ENCODE peak calls at places on chromosomes 16 and 17, in ten cellular contexts. H is hepatocyte, G is right lobe of liver, U is AG04449, Y is dorsolateral prefrontal cortex, J is psoas muscle, O is fibroblast of the aortic adventitia, T is fibroblast of villous mesenchyme, A is pancreas, I is keratinocyte. Q is an unnamed sample.

GRCh38 chr16:30659507-30660423 is 1.5 kb downstream of the FBRS start:
- DNase-seq in H (no peak), G (peak; percentile 62), U (no peak), Y (no peak), J (peak; percentile 75), O (no peak), T (no peak), A (peak; percentile 51), I (no peak), Q (no peak)

GRCh38 chr16:81350306-81350615 is 35.5 kb downstream of the GAN start:
- DNase-seq in H (no peak), G (no peak), U (no peak), Y (no peak), J (no peak), O (peak; percentile 13), T (peak; percentile 28), A (no peak), I (no peak), Q (no peak)

GRCh38 chr17:44502598-44503079 is 567 bp downstream of the GPATCH8 start:
- DNase-seq in H (peak; percentile 34), G (no peak), U (no peak), Y (no peak), J (no peak), O (peak; percentile 22), T (peak; percentile 28), A (no peak), I (no peak), Q (no peak)

GRCh38 chr16:49834496-49835009 is 21.4 kb downstream of the ZNF423 start:
- DNase-seq in H (peak; percentile 87), G (no peak), U (no peak), Y (peak; percentile 42), J (peak; percentile 97), O (no peak), T (no peak), A (no peak), I (no peak), Q (no peak)

GRCh38 chr17:72233981-72234380 is 113.2 kb downstream of the SOX9 start:
- DNase-seq in H (no peak), G (no peak), U (no peak), Y (no peak), J (no peak), O (no peak), T (peak; percentile 44), A (no peak), I (no peak), Q (no peak)

GRCh38 chr17:34269969-34270368 is at the start of gene CCL7:
- DNase-seq in H (no peak), G (no peak), U (no peak), Y (no peak), J (no peak), O (peak; percentile 50), T (peak; percentile 37), A (no peak), I (no peak), Q (no peak)

GRCh38 chr17:60170835-60171752 is 21.3 kb downstream of the CA4 start:
- DNase-seq in H (no peak), G (no peak), U (no peak), Y (peak; percentile 50), J (no peak), O (no peak), T (no peak), A (no peak), I (no peak), Q (no peak)

GRCh38 chr16:27369806-27370205 is 32.2 kb upstream of the IL21R start:
- DNase-seq in H (no peak), G (no peak), U (no peak), Y (no peak), J (no peak), O (peak; percentile 28), T (no peak), A (no peak), I (no peak), Q (no peak)

GRCh38 chr16:31333686-31334649 is 21.0 kb upstream of the ITGAX start:
- DNase-seq in H (peak; percentile 45), G (no peak), U (no peak), Y (no peak), J (no peak), O (peak; percentile 9), T (peak; percentile 56), A (peak; percentile 23), I (no peak), Q (no peak)

GRCh38 chr17:38415250-38416194 is 12.7 kb upstream of the ARHGAP23 start:
- DNase-seq in H (peak; percentile 64), G (no peak), U (no peak), Y (no peak), J (peak; percentile 75), O (peak; percentile 77), T (peak; percentile 63), A (peak; percentile 49), I (no peak), Q (no peak)

GRCh38 chr16:88836791-88837190 is 20.0 kb downstream of the GALNS start:
- DNase-seq in H (no peak), G (no peak), U (no peak), Y (no peak), J (no peak), O (no peak), T (no peak), A (no peak), I (no peak), Q (no peak)

GRCh38 chr17:60502145-60502544 is 23.9 kb downstream of the APPBP2 start:
- DNase-seq in H (no peak), G (no peak), U (no peak), Y (no peak), J (no peak), O (no peak), T (no peak), A (no peak), I (no peak), Q (no peak)

DNA sequence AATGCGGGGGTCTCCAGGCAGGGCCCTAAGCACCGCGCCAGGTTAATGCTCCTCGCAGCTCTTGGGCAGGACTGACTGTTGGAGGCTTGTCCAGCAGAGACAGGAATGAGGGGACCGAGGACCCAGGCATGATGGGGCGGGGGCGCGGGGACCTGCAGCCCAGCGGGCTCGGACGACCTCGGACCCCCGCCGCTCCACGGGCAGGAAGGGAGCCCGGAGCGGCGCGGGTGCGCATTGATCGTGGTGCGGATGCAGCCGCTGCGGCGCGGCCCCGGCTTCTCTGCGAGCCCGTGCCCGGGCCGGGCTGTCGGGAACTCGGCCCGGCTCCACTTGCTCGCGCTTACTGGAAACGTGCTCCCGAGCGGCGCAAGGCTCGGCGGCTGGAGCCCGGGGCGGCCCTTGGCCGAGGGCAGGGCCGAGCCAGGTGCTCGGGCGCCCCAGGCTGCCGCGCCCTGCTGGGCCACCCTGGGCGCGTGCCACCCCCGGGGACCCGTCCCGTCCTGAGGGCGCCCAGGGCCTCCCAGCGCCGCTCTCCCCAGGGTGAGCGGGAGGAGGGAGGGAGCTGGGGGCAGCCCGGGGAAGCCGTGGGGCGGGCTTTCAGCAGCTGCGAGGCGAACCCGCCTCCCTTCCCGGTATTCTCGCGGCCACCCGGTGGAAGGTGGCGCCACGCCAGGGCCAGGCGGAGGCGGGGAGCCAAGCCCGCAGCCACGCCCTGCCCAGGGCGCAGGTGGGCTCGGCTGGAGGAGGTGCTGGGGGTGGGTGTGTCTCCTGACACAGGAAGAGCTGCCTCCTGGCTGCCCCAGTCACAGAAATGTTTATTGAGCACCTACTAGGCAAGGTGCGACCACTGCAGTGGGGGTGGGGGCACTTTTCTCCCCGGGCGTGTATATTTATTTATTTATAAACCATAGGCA is 45.9 kb downstream of the SOCS3 start:
- DNase-seq in H (peak; percentile 94), G (peak; percentile 93), U (no peak), Y (peak; percentile 33), J (peak; percentile 78), O (peak; percentile 51), T (peak; percentile 74), A (peak; percentile 89), I (no peak), Q (no peak)
- H3K4me3 ChIP-seq in H (peak overlapping the region; percentile 15), G (peak overlapping the region; percentile 56), U (peak overlapping the region; percentile 43), Y (peak overlapping the region; percentile 68), J (peak overlapping the region; percentile 60), O (peak overlapping the region; percentile 45), T (peak overlapping the region; percentile 35), A (peak overlapping the region; percentile 47), I (peak overlapping the region; percentile 46), Q (peak overlapping the region; percentile 33)

DNA sequence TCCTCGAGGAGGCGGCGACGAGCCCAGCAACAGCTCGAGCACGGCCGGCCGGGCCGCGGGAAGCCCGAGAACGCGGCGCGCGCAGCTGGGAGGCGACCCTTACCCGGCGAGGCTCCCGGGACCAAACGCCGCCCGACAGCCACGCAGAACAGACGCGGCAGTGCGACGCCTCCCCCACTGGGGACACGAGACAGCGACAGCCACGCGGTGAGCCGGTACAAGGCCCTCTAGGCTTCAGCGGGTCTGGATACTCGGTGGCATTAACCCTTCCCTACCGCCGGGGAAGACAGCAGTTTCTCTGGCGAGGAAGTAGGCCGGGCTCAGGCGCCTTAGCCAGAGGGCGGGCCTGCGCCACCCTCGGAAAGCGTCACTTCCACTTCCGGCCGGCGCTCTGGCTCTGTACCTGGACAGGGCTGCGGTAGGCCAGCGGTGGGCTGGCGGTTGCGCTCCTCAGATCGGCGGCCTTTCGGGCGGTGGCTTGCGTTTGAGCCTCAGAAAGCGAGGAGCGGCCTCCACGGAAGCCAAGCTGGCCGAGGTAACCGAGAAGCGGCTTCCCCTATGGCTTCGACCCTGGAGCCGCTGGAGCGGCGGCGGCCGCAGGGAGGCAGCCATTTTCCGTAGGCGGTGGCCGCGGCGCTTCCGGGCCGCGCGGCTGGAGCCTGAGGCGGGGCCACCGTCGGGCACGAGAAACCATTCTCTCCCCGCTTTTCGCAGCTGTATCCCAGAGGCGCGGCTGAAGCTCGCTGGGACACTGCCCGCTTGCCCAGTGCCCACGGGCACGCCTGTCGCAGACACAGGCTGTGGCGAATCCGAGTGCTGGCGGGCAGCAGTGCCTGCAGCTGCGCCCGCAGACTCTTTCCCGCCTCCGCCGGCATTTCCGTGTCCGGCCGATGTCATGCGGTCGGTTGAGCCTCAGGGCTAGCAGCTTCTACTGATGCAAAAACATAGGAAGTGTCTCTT is at the start of the genes TIGD7 and ZNF75A:
- DNase-seq in H (peak; percentile 93), G (peak; percentile 89), U (peak; percentile 45), Y (peak; percentile 96), J (peak; percentile 93), O (peak; percentile 86), T (peak; percentile 93), A (peak; percentile 83), I (peak; percentile 21), Q (no peak)
- TF ChIP-seq CTCF in H (no peak), G (no peak), U (peak; percentile 8), Y (peak; percentile 44), J (peak; percentile 13), O (no peak), T (no peak), A (no peak), I (no peak), Q (no peak)

GRCh38 chr16:60932600-60932999 is 1103.6 kb downstream of the CDH8 start:
- DNase-seq in H (no peak), G (no peak), U (no peak), Y (no peak), J (no peak), O (no peak), T (no peak), A (no peak), I (no peak), Q (no peak)
- H3K4me3 ChIP-seq in H (no peak overlapping the region), G (no peak overlapping the region), U (no peak overlapping the region), Y (no peak overlapping the region), J (no peak overlapping the region), O (no peak overlapping the region), T (no peak overlapping the region), A (no peak overlapping the region), I (no peak overlapping the region), Q (no peak overlapping the region)

DNA sequence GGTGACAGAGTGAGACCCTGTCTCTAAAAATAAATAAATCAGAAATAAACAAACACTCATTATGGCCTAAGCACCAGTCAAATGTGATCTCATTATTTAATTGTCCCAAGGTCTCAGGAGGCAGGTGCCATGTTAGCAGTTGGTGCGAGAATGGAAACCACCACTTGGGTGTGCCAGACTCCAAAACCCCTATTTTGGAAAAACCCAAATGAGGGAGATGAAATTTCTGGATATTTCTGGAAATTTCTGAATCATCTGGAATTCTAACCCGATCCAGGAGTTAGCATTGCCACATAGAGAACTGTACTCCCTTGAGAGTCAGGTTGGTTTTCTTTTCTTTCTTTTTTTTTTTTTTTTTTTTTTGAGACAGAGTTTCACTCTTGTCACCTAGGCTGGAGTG is 264.0 kb downstream of the XYLT1 start:
- DNase-seq in H (no peak), G (no peak), U (no peak), Y (no peak), J (no peak), O (peak; percentile 46), T (no peak), A (no peak), I (no peak), Q (no peak)
- TF ChIP-seq CTCF in H (no peak), G (no peak), U (peak; percentile 2), Y (no peak), J (no peak), O (peak; percentile 45), T (no peak), A (no peak), I (peak; percentile 19), Q (no peak)